ENCODE peak calls at places on chromosomes 12 and 14, in five cellular contexts. R is COR-L47, I is neural progenitor cell, E is C1 segment of cervical spinal cord, U is HFFc6. Q is an unnamed sample.

GRCh38 chr14:22152901-22153300 is 436.1 kb downstream of the DAD1 start:
- DNase-seq in U (no peak), E (no peak), R (no peak), I (no peak), Q (no peak)

GRCh38 chr12:39990122-39991101 is 115.5 kb downstream of the SLC2A13 start:
- DNase-seq in R (no peak), U (no peak), E (no peak), I (peak), Q (peak)

GRCh38 chr12:22467190-22467589 is 77.2 kb downstream of the C2CD5 start:
- DNase-seq in E (no peak), I (no peak), U (peak), R (no peak), Q (no peak)

GRCh38 chr14:51488569-51489220 is 163.0 kb upstream of the FRMD6 start:
- DNase-seq in I (no peak), E (no peak), R (no peak), U (no peak), Q (no peak)

GRCh38 chr12:66915312-66915904 is 236.5 kb upstream of the GRIP1 start:
- DNase-seq in U (no peak), E (no peak), I (peak), R (no peak), Q (no peak)

GRCh38 chr14:25140423-25140822 is 90.5 kb upstream of the STXBP6 start:
- DNase-seq in E (no peak), R (no peak), U (no peak), I (no peak), Q (no peak)

GRCh38 chr12:2387051-2387834 is 334.5 kb downstream of the CACNA1C start:
- DNase-seq in I (no peak), E (no peak), U (peak), R (no peak), Q (peak)

GRCh38 chr12:87866602-87867292 is 162.5 kb downstream of the C12orf50 start:
- DNase-seq in U (no peak), I (peak), R (no peak), E (no peak), Q (no peak)

GRCh38 chr12:125211464-125211863 is 146.2 kb downstream of the AACS start:
- DNase-seq in E (no peak), U (no peak), I (no peak), R (no peak), Q (no peak)

GRCh38 chr14:95490727-95491451 is 25.6 kb downstream of the SYNE3 start:
- DNase-seq in I (no peak), U (no peak), R (no peak), E (no peak), Q (no peak)

GRCh38 chr14:93859957-93860356 is 67.2 kb upstream of the FAM181A start:
- DNase-seq in E (no peak), U (no peak), R (no peak), I (no peak), Q (no peak)

GRCh38 chr12:54225666-54226065 is 36.9 kb upstream of the SMUG1 start:
- DNase-seq in I (no peak), R (no peak), E (no peak), U (no peak), Q (no peak)

GRCh38 chr12:14408208-14408607 is 42.7 kb downstream of the ATF7IP start:
- DNase-seq in U (peak), R (no peak), E (no peak), I (no peak), Q (no peak)

GRCh38 chr12:118103231-118103600 is 595 bp downstream of the VSIG10 start:
- DNase-seq in I (no peak), R (no peak), U (no peak), E (no peak), Q (peak)

GRCh38 chr12:93448796-93449195 is 7.0 kb upstream of the UBE2N start:
- DNase-seq in E (no peak), R (no peak), U (no peak), I (no peak), Q (no peak)

GRCh38 chr12:101277443-101277842 is 2.5 kb upstream of the UTP20 start:
- DNase-seq in U (no peak), R (no peak), E (no peak), I (no peak), Q (no peak)

GRCh38 chr12:62846506-62846905 is 88.4 kb downstream of the PPM1H start:
- DNase-seq in I (no peak), U (peak), E (no peak), R (no peak), Q (no peak)

GRCh38 chr14:55661029-55661428 is 81.0 kb downstream of the KTN1 start:
- DNase-seq in I (no peak), U (no peak), R (no peak), E (no peak), Q (no peak)

Q was measured in activated CD4-positive, alpha-beta memory T cell treated with anti-CD3 and anti-CD28 coated beads for 36 hours.